ENCODE peak calls at places on chromosomes 6 and 20, in nine cellular contexts. U, D, K, A, O, X, N, Z and P are unnamed samples.

GRCh38 chr20:3613821-3614440 is 49.3 kb downstream of the GFRA4 start:
- DNase-seq in A (no peak), N (no peak), O (no peak), Z (no peak), D (peak; percentile 6), U (no peak), K (no peak), X (no peak), P (no peak)

GRCh38 chr6:73704260-73704659 is 8.3 kb downstream of the CD109 start:
- DNase-seq in X (no peak), K (no peak), N (no peak), O (no peak), A (no peak), Z (no peak), U (no peak), D (peak; percentile 99), P (no peak)

GRCh38 chr6:162907876-162908481 is 180.2 kb downstream of the PACRG start:
- DNase-seq in Z (no peak), K (no peak), A (no peak), N (no peak), D (peak; percentile 45), U (no peak), O (no peak), X (no peak), P (no peak)

GRCh38 chr6:126804255-126805064 is 314.0 kb upstream of the RSPO3 start:
- DNase-seq in Z (no peak), N (no peak), U (no peak), X (no peak), K (no peak), A (no peak), O (no peak), D (peak; percentile 55), P (no peak)

GRCh38 chr20:49620364-49621240 is 52.7 kb upstream of the PTGIS start:
- DNase-seq in N (peak; percentile 8), Z (no peak), X (no peak), O (no peak), A (no peak), K (no peak), U (peak; percentile 46), D (no peak), P (no peak)

GRCh38 chr6:17250237-17250636 is 30.9 kb upstream of the RBM24 start:
- DNase-seq in Z (no peak), D (no peak), K (no peak), O (no peak), U (no peak), X (no peak), N (no peak), A (no peak), P (no peak)

GRCh38 chr6:129525055-129525454 is 184.9 kb downstream of the ARHGAP18 start:
- DNase-seq in O (no peak), K (no peak), N (no peak), D (peak; percentile 70), X (no peak), A (no peak), U (no peak), Z (no peak), P (no peak)

GRCh38 chr20:58179432-58180099 is 48.9 kb downstream of the ANKRD60 start:
- DNase-seq in K (peak; percentile 48), A (peak; percentile 57), X (peak; percentile 73), N (no peak), O (peak; percentile 57), Z (peak; percentile 59), D (no peak), U (no peak), P (peak; percentile 91)

GRCh38 chr20:18506744-18507143 is 996 bp upstream of the SEC23B start:
- DNase-seq in N (no peak), O (no peak), D (no peak), Z (peak; percentile 10), A (no peak), X (no peak), K (no peak), U (no peak), P (no peak)

GRCh38 chr20:25508083-25508770 is 77.1 kb downstream of the NINL start:
- DNase-seq in N (peak; percentile 91), U (no peak), X (no peak), O (peak; percentile 75), K (no peak), A (no peak), Z (peak; percentile 20), D (peak; percentile 85), P (no peak)

GRCh38 chr6:12967686-12968085 is 251.1 kb downstream of the PHACTR1 start:
- DNase-seq in Z (no peak), X (no peak), A (no peak), O (no peak), K (no peak), U (no peak), D (no peak), N (no peak), P (no peak)

GRCh38 chr6:44085219-44085618 is 42.0 kb downstream of the MRPL14 start:
- DNase-seq in N (no peak), Z (no peak), A (no peak), X (no peak), O (no peak), U (no peak), K (no peak), D (no peak), P (no peak)

GRCh38 chr6:44088827-44089590 is 38.2 kb downstream of the MRPL14 start:
- DNase-seq in N (no peak), A (no peak), X (no peak), U (no peak), O (no peak), K (no peak), Z (no peak), D (no peak), P (no peak)

GRCh38 chr6:44087623-44088022 is 39.6 kb downstream of the MRPL14 start:
- DNase-seq in O (no peak), K (no peak), A (no peak), X (no peak), U (no peak), D (no peak), Z (no peak), N (no peak), P (no peak)

GRCh38 chr6:44084231-44085014 is 42.8 kb downstream of the MRPL14 start:
- DNase-seq in U (no peak), K (peak; percentile 84), N (peak; percentile 68), A (no peak), X (no peak), D (peak; percentile 75), O (no peak), Z (no peak), P (no peak)

DNA sequence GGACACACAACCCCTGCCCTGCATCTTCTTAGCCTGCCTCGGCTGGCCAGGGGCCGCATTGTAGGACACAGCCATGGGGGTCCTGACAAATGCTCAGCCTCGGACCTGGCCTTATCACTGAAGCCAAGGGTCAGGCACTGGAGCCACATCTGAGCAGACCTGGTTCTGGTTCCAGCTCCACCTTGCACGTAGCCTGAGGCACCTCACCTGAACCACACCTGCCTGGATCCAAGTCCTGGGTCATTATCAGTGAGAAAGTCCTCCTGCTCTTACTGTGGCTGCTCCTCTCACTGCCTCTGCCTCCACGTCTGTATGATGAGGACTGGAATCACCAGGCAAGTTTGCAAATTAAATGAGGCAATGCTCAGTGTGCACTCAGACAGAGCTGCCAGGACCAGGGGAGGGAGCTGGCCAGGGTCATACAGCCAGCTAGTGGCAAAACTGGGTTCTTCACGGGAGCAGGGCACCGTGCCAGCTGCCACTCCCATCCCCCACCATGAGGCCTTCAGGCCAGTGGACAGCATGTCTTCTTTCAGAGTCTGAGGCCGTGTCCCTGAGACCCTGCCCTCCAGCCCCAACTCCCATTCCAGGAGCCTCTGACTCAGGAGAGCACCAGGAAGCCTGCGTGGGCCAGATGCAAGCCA is 40.2 kb downstream of the MRPL14 start:
- DNase-seq in K (peak; percentile 67), N (peak; percentile 96), O (no peak), U (no peak), Z (no peak), D (no peak), X (no peak), A (peak; percentile 64), P (peak; percentile 61)
- TF ChIP-seq POLR2A in K (no peak), N (peak; percentile 59), O (no peak), U (no peak), Z (no peak), D (no peak), X (no peak), A (no peak), P (no peak)

DNA sequence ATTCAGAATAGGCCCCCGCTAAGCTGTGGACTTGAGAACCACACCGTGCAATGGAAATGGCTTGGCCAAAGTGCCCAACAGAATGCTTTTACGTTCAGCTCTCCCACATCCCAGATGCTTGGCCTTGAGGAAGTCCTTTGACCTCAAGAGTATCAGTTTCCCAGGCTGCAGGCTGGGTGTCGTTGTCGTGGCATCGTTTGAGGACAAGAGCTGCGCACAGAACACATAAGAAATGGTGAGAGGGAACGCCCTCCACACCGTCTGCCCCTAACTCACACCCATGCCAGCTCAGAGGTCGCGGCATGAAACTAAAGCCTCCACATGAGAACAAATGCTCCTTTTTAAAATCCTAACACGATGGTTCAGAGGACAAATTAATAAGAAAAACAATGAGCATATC is 37.0 kb downstream of the NFATC2 start:
- DNase-seq in U (no peak), K (no peak), X (no peak), Z (no peak), D (no peak), O (no peak), A (no peak), N (no peak), P (no peak)
- H3K27me3 ChIP-seq in U (no peaks in the 10 kb centered on the region), K (no peaks in the 10 kb centered on the region), X (no peaks in the 10 kb centered on the region), Z (no peaks in the 10 kb centered on the region), D (no peaks in the 10 kb centered on the region), O (no peaks in the 10 kb centered on the region), A (no peaks in the 10 kb centered on the region), N (no peaks in the 10 kb centered on the region), P (no peaks in the 10 kb centered on the region)

GRCh38 chr6:5592911-5593519 is 331.7 kb downstream of the FARS2 start:
- DNase-seq in A (no peak), N (no peak), K (no peak), U (no peak), D (no peak), Z (no peak), O (no peak), X (no peak), P (no peak)

GRCh38 chr6:5599112-5599511 is 337.8 kb downstream of the FARS2 start:
- DNase-seq in A (no peak), Z (no peak), X (no peak), D (no peak), O (no peak), U (no peak), N (no peak), K (no peak), P (no peak)

GRCh38 chr6:5595184-5595583 is 333.9 kb downstream of the FARS2 start:
- DNase-seq in D (no peak), K (no peak), U (no peak), Z (no peak), X (no peak), O (no peak), A (no peak), N (no peak), P (no peak)

GRCh38 chr6:5597413-5597812 is 336.1 kb downstream of the FARS2 start:
- DNase-seq in N (no peak), Z (no peak), X (no peak), A (no peak), D (no peak), K (no peak), U (no peak), O (no peak), P (no peak)

GRCh38 chr6:5598123-5598522 is 336.8 kb downstream of the FARS2 start:
- DNase-seq in Z (no peak), U (no peak), X (no peak), N (no peak), A (no peak), D (no peak), O (no peak), K (no peak), P (no peak)
- H3K27ac ChIP-seq in Z (no peak overlapping the region), U (no peak overlapping the region), X (no peak overlapping the region), N (no peak overlapping the region), A (no peak overlapping the region), D (no peak overlapping the region), O (no peak overlapping the region), K (no peak overlapping the region), P (no peak overlapping the region)

GRCh38 chr6:158803733-158804143 is 15.4 kb downstream of the EZR start:
- DNase-seq in O (no peak), D (no peak), X (no peak), N (no peak), U (peak; percentile 87), Z (no peak), A (peak; percentile 34), K (no peak), P (no peak)
- TF ChIP-seq POLR2A in O (no peak), D (no peak), X (no peak), N (peak; percentile 27), U (no peak), Z (peak; percentile 14), A (no peak), K (no peak), P (no peak)